ENCODE peak calls at places on chromosomes 1 and 21, in four cellular contexts. J, A, F and L are unnamed samples.

GRCh38 chr21:34722684-34723300 is 54.0 kb downstream of the CLIC6 start:
- DNase-seq in J (no peak), A (no peak), F (peak; percentile 32), L (no peak)

GRCh38 chr1:6475381-6476133 is 9.6 kb upstream of the TNFRSF25 start:
- DNase-seq in J (peak; percentile 57), A (peak; percentile 31), F (peak; percentile 87), L (peak; percentile 74)

GRCh38 chr1:117335376-117336086 is 31.7 kb upstream of the MAN1A2 start:
- DNase-seq in J (no peak), A (no peak), F (no peak), L (no peak)

GRCh38 chr1:208527197-208527596 is 283.0 kb upstream of the PLXNA2 start:
- DNase-seq in J (no peak), A (no peak), F (no peak), L (no peak)

GRCh38 chr21:45835301-45836267 is 146.0 kb upstream of the COL6A1 start:
- DNase-seq in J (no peak), A (no peak), F (no peak), L (no peak)

GRCh38 chr1:7528386-7529031 is 242.6 kb upstream of the VAMP3 start:
- DNase-seq in J (peak; percentile 50), A (no peak), F (no peak), L (no peak)

GRCh38 chr21:23968722-23969647 is 1638.3 kb downstream of the MRPL39 start:
- DNase-seq in J (peak; percentile 0), A (no peak), F (peak; percentile 93), L (peak; percentile 25)

GRCh38 chr1:19209439-19209989 is 552 bp downstream of the UBR4 start:
- DNase-seq in J (peak; percentile 78), A (peak; percentile 39), F (peak; percentile 5), L (peak; percentile 60)

GRCh38 chr1:170674986-170675385 is 11.1 kb downstream of the PRRX1 start:
- DNase-seq in J (peak; percentile 25), A (no peak), F (no peak), L (no peak)

GRCh38 chr1:199336745-199337640 is 690.5 kb upstream of the NR5A2 start:
- DNase-seq in J (no peak), A (no peak), F (no peak), L (no peak)

GRCh38 chr1:41656088-41656487 is 171.6 kb upstream of the EDN2 start:
- DNase-seq in J (no peak), A (no peak), F (no peak), L (no peak)

GRCh38 chr1:66732407-66733166 is 19.7 kb upstream of the DYNLT5 start:
- DNase-seq in J (peak; percentile 52), A (peak; percentile 6), F (peak; percentile 28), L (no peak)

GRCh38 chr1:112260699-112261098 is 135.3 kb upstream of the CTTNBP2NL start:
- DNase-seq in J (no peak), A (no peak), F (no peak), L (no peak)

GRCh38 chr1:184827600-184828368 is 73.1 kb upstream of the EDEM3 start:
- DNase-seq in J (peak; percentile 57), A (peak; percentile 54), F (peak; percentile 58), L (peak; percentile 35)

GRCh38 chr21:45513741-45514310 is 28.4 kb downstream of the SLC19A1 start:
- DNase-seq in J (no peak), A (no peak), F (no peak), L (no peak)

GRCh38 chr1:178540646-178541045 is 27.7 kb downstream of the TEX35 start:
- DNase-seq in J (peak; percentile 94), A (peak; percentile 36), F (peak; percentile 55), L (peak; percentile 64)

GRCh38 chr1:58727363-58727762 is 27.5 kb upstream of the MYSM1 start:
- DNase-seq in J (peak; percentile 95), A (peak; percentile 98), F (peak; percentile 98), L (peak; percentile 18)

GRCh38 chr1:198543670-198544260 is 3.3 kb upstream of the ATP6V1G3 start:
- DNase-seq in J (no peak), A (no peak), F (no peak), L (no peak)

GRCh38 chr21:27648560-27648959 is 681.7 kb upstream of the ADAMTS5 start:
- DNase-seq in J (peak; percentile 93), A (peak; percentile 85), F (peak; percentile 65), L (peak; percentile 18)

GRCh38 chr1:247467008-247467572 is 9.2 kb upstream of the OR2B11 start:
- DNase-seq in J (no peak), A (no peak), F (no peak), L (no peak)

GRCh38 chr1:27138368-27138767 is 16.6 kb downstream of the SLC9A1 start:
- DNase-seq in J (no peak), A (no peak), F (no peak), L (no peak)

GRCh38 chr1:54324031-54324654 is 82.1 kb downstream of the SSBP3 start:
- DNase-seq in J (peak; percentile 56), A (peak; percentile 70), F (no peak), L (no peak)

GRCh38 chr1:58903450-58904298 is 119.8 kb upstream of the JUN start:
- DNase-seq in J (peak; percentile 98), A (peak; percentile 84), F (peak; percentile 87), L (peak; percentile 95)

GRCh38 chr1:113808450-113809195 is 3.7 kb downstream of the RSBN1 start:
- DNase-seq in J (peak; percentile 50), A (peak; percentile 18), F (no peak), L (no peak)

GRCh38 chr1:53073899-53074311 is 11.9 kb downstream of the PODN start:
- DNase-seq in J (no peak), A (no peak), F (no peak), L (no peak)

GRCh38 chr1:167627865-167628641 is 2.0 kb upstream of the RCSD1 start:
- DNase-seq in J (no peak), A (no peak), F (peak; percentile 18), L (no peak)

GRCh38 chr21:36164427-36164784 is 7.8 kb downstream of the DOP1B start:
- DNase-seq in J (no peak), A (no peak), F (no peak), L (peak; percentile 16)

GRCh38 chr21:16193758-16194606 is 464.2 kb downstream of the USP25 start:
- DNase-seq in J (peak; percentile 86), A (peak; percentile 61), F (peak; percentile 35), L (peak; percentile 65)
- H2AFZ ChIP-seq in J (peak overlapping the region; percentile 81), A (peak overlapping the region; percentile 87), F (peak overlapping the region; percentile 62), L (peak overlapping the region; percentile 16)

GRCh38 chr1:162632743-162633326 is 571 bp downstream of the DDR2 start:
- DNase-seq in J (peak; percentile 62), A (no peak), F (no peak), L (peak; percentile 12)
- H3K4me3 ChIP-seq in J (peak overlapping the region; percentile 100), A (peak overlapping the region; percentile 43), F (no peak overlapping the region), L (peak overlapping the region; percentile 5)

GRCh38 chr1:3650248-3651010 is 526 bp upstream of the WRAP73 start:
- DNase-seq in J (no peak), A (no peak), F (no peak), L (no peak)
- H2AFZ ChIP-seq in J (peak overlapping the region; percentile 95), A (no peak overlapping the region), F (peak overlapping the region; percentile 96), L (no peak overlapping the region)

GRCh38 chr1:224113545-224113917 is 380 bp upstream of the FBXO28 start:
- DNase-seq in J (no peak), A (no peak), F (no peak), L (no peak)
- H3K4me3 ChIP-seq in J (peak overlapping the region; percentile 93), A (peak overlapping the region; percentile 58), F (peak overlapping the region; percentile 91), L (no peak overlapping the region)